ENCODE peak calls at places on chromosomes 4 and X, in ten cellular contexts. Z is sigmoid colon, R is HCT116, G is H9, J is PC-9, K is IMR-90, H is body of pancreas, F is A549, V is kidney, M is right cardiac atrium. X is an unnamed sample. For H3K9me3, the result is how much of the 10 kb centered on the place peaks cover.

GRCh38 chr4:54231419-54232150 is 2.5 kb downstream of the PDGFRA start:
- DNase-seq in Z (peak), R (no peak), G (peak), J (no peak), K (peak), H (peak), F (no peak), V (peak), M (peak), X (peak)

GRCh38 chr4:8664031-8664805 is 71.7 kb downstream of the CPZ start:
- DNase-seq in Z (peak), R (no peak), G (no peak), J (no peak), K (no peak), H (no peak), F (no peak), V (peak), M (no peak), X (no peak)

GRCh38 chrX:71493111-71493613 is 39.7 kb upstream of the OGT start:
- DNase-seq in Z (peak), R (no peak), G (no peak), J (no peak), K (no peak), H (peak), F (no peak), V (no peak), M (peak), X (peak)

GRCh38 chrX:77484045-77484444 is 36.9 kb downstream of the FGF16 start:
- DNase-seq in Z (no peak), R (no peak), G (no peak), J (no peak), K (no peak), H (no peak), F (no peak), V (no peak), M (no peak), X (no peak)

GRCh38 chr4:152462715-152463114 is 73.2 kb downstream of the FBXW7 start:
- DNase-seq in Z (no peak), R (no peak), G (no peak), J (no peak), K (peak), H (no peak), F (no peak), V (no peak), M (no peak), X (no peak)

GRCh38 chr4:155899891-155900290 is 3.6 kb upstream of the TDO2 start:
- DNase-seq in Z (no peak), R (no peak), G (no peak), J (no peak), K (no peak), H (no peak), F (no peak), V (no peak), M (no peak), X (no peak)

GRCh38 chrX:69396916-69397315 is 107.2 kb upstream of the NALF2 start:
- DNase-seq in Z (no peak), R (no peak), G (peak), J (no peak), K (no peak), H (no peak), F (no peak), V (no peak), M (no peak), X (no peak)

GRCh38 chr4:185535818-185536729 is 767 bp upstream of the PDLIM3 start:
- DNase-seq in Z (peak), R (no peak), G (no peak), J (no peak), K (no peak), H (peak), F (no peak), V (no peak), M (peak), X (peak)

GRCh38 chr4:10872833-10873517 is 188.4 kb upstream of the CLNK start:
- DNase-seq in Z (no peak), R (no peak), G (no peak), J (no peak), K (no peak), H (no peak), F (no peak), V (no peak), M (no peak), X (no peak)

GRCh38 chr4:6602289-6602688 is 27.3 kb downstream of the MAN2B2 start:
- DNase-seq in Z (no peak), R (no peak), G (no peak), J (no peak), K (no peak), H (no peak), F (no peak), V (no peak), M (no peak), X (no peak)

GRCh38 chrX:140664939-140665338 is 44.6 kb upstream of the LINC00632 start:
- DNase-seq in Z (no peak), R (no peak), G (no peak), J (no peak), K (peak), H (no peak), F (peak), V (no peak), M (no peak), X (no peak)

GRCh38 chr4:74117024-74117534 is 18.1 kb upstream of the CXCL2 start:
- DNase-seq in Z (peak), R (peak), G (no peak), J (peak), K (peak), H (peak), F (peak), V (no peak), M (peak), X (no peak)

GRCh38 chr4:30718021-30718888 is 1.9 kb upstream of the PCDH7 start:
- DNase-seq in Z (peak), R (no peak), G (peak), J (peak), K (peak), H (peak), F (peak), V (peak), M (peak), X (peak)

GRCh38 chrX:1207496-1208025 is 4.9 kb downstream of the CRLF2 start:
- DNase-seq in Z (peak), R (no peak), G (no peak), J (no peak), K (no peak), H (no peak), F (no peak), V (no peak), M (no peak), X (no peak)

GRCh38 chr4:15654556-15655222 is 468 bp downstream of the FBXL5 start:
- DNase-seq in Z (peak), R (no peak), G (peak), J (no peak), K (peak), H (peak), F (peak), V (peak), M (peak), X (peak)

GRCh38 chrX:139881572-139881971 is 51.3 kb downstream of the ATP11C start:
- DNase-seq in Z (no peak), R (no peak), G (no peak), J (no peak), K (peak), H (no peak), F (no peak), V (no peak), M (no peak), X (no peak)

GRCh38 chr4:184263910-184264732 is 46.4 kb upstream of the ENPP6 start:
- DNase-seq in Z (peak), R (peak), G (peak), J (peak), K (peak), H (peak), F (peak), V (peak), M (peak), X (peak)

GRCh38 chr4:54800831-54801530 is 143.2 kb downstream of the KIT start:
- DNase-seq in Z (no peak), R (no peak), G (no peak), J (no peak), K (no peak), H (no peak), F (no peak), V (no peak), M (no peak), X (no peak)

GRCh38 chr4:53781614-53782467 is 190.6 kb upstream of the LNX1 start:
- DNase-seq in Z (no peak), R (no peak), G (no peak), J (no peak), K (peak), H (no peak), F (peak), V (no peak), M (no peak), X (no peak)

GRCh38 chrX:105695451-105695850 is 126.9 kb upstream of the NRK start:
- DNase-seq in Z (no peak), R (no peak), G (no peak), J (peak), K (peak), H (no peak), F (no peak), V (no peak), M (no peak), X (no peak)

GRCh38 chr4:124943938-124944337 is 231.4 kb upstream of the ANKRD50 start:
- DNase-seq in Z (no peak), R (peak), G (no peak), J (no peak), K (no peak), H (no peak), F (no peak), V (no peak), M (no peak), X (no peak)

GRCh38 chr4:140300271-140300970 is 73.0 kb upstream of the SCOC start:
- DNase-seq in Z (no peak), R (peak), G (peak), J (peak), K (peak), H (no peak), F (peak), V (no peak), M (no peak), X (no peak)

GRCh38 chr4:55214172-55214571 is 88.8 kb upstream of the KDR start:
- DNase-seq in Z (no peak), R (no peak), G (no peak), J (no peak), K (no peak), H (no peak), F (no peak), V (no peak), M (no peak), X (no peak)

GRCh38 chr4:4677825-4678522 is 136.1 kb upstream of the STX18 start:
- DNase-seq in Z (no peak), R (peak), G (peak), J (no peak), K (peak), H (peak), F (no peak), V (no peak), M (no peak), X (no peak)

GRCh38 chrX:39491548-39492297 is 606.0 kb downstream of the BCOR start:
- DNase-seq in Z (no peak), R (no peak), G (no peak), J (no peak), K (no peak), H (no peak), F (no peak), V (no peak), M (no peak), X (no peak)

GRCh38 chr4:112130903-112131302 is 14.4 kb upstream of the FAM241A start:
- DNase-seq in Z (no peak), R (no peak), G (peak), J (no peak), K (no peak), H (no peak), F (no peak), V (no peak), M (peak), X (no peak)

GRCh38 chrX:30489323-30489722 is 88.2 kb downstream of the TASL start:
- DNase-seq in Z (no peak), R (peak), G (no peak), J (no peak), K (no peak), H (no peak), F (peak), V (no peak), M (no peak), X (no peak)

GRCh38 chrX:149531599-149531998 is 9.2 kb upstream of the EOLA1 start:
- DNase-seq in Z (no peak), R (no peak), G (no peak), J (no peak), K (no peak), H (no peak), F (no peak), V (no peak), M (no peak), X (no peak)

GRCh38 chr4:10102193-10102980 is 14.2 kb downstream of the WDR1 start:
- DNase-seq in Z (no peak), R (no peak), G (no peak), J (no peak), K (no peak), H (no peak), F (no peak), V (peak), M (no peak), X (no peak)

GRCh38 chrX:136608295-136608933 is 39.5 kb upstream of the CD40LG start:
- DNase-seq in Z (peak), R (peak), G (peak), J (no peak), K (no peak), H (peak), F (no peak), V (peak), M (peak), X (peak)

GRCh38 chrX:45208121-45208856 is 7.6 kb upstream of the DIPK2B start:
- DNase-seq in Z (no peak), R (no peak), G (no peak), J (no peak), K (no peak), H (no peak), F (no peak), V (no peak), M (no peak), X (no peak)

GRCh38 chr4:34964613-34965012 is 1279.7 kb downstream of the ARAP2 start:
- DNase-seq in Z (no peak), R (no peak), G (no peak), J (no peak), K (no peak), H (no peak), F (no peak), V (no peak), M (no peak), X (no peak)

GRCh38 chr4:88659061-88659889 is 38.4 kb downstream of the NAP1L5 start:
- DNase-seq in Z (peak), R (peak), G (peak), J (peak), K (peak), H (peak), F (peak), V (no peak), M (peak), X (no peak)

DNA sequence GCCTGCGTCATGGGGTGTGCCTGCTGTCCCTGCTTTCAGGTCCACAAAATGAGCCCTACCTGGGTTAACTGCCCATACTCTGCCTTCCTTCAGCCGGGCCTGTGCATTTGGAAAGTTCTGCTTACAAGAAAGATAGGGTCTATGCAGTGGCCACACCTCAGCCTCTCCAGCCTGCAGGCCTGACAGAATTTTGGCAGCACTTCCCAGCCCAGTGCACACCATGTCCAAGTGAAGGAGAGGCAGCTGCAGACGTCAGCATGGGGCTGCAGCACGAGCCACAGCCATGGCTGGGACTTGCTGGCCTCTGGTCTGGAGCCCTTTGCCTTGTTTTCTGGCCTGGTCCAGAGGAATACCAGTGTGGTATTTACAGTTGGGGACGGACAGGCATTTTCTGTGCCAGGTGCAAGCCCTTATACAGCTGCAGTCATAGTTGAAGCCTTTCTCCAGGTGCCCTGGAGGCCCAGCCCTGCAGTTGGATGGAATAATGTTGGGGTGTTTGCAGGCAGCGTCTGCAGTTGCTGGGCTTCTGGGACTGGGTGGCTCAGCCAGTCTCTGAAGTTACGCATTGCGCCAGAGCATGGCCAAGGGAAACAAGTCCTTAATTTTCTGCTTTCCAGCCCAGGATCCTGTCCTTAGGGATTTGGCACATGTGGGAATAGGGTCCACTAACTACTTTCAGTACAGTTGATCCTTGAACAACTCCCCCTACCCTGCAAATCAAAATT is 26.2 kb downstream of the JADE1 start:
- DNase-seq in Z (peak), R (no peak), G (no peak), J (no peak), K (no peak), H (peak), F (no peak), V (peak), M (peak), X (peak)
- H3K27ac ChIP-seq in Z (no peak), R (no peak), G (no peak), J (no peak), K (no peak), H (peak), F (no peak), V (no peak), M (peak), X (peak)

GRCh38 chrX:2442694-2443093 is 58.1 kb downstream of the DHRSX start:
- DNase-seq in Z (no peak), R (no peak), G (no peak), J (no peak), K (no peak), H (no peak), F (no peak), V (no peak), M (no peak), X (no peak)
- H3K9me3 ChIP-seq in Z (under half), R (under half), G (under half), J (under half), K (under half), H (under half), F (under half), V (under half), M (under half), X (under half)

GRCh38 chr4:118975487-118976192 is 87.0 kb downstream of the SYNPO2 start:
- DNase-seq in Z (no peak), R (no peak), G (no peak), J (no peak), K (no peak), H (no peak), F (no peak), V (no peak), M (no peak), X (no peak)

GRCh38 chr4:118973295-118973694 is 84.6 kb downstream of the SYNPO2 start:
- DNase-seq in Z (no peak), R (no peak), G (no peak), J (no peak), K (no peak), H (no peak), F (no peak), V (no peak), M (no peak), X (no peak)

GRCh38 chr4:118972167-118972566 is 83.5 kb downstream of the SYNPO2 start:
- DNase-seq in Z (no peak), R (no peak), G (no peak), J (no peak), K (no peak), H (no peak), F (no peak), V (no peak), M (no peak), X (no peak)

GRCh38 chr4:118979712-118980111 is 91.1 kb downstream of the SYNPO2 start:
- DNase-seq in Z (no peak), R (no peak), G (no peak), J (no peak), K (no peak), H (no peak), F (no peak), V (no peak), M (no peak), X (no peak)

GRCh38 chr4:118974758-118975157 is 86.1 kb downstream of the SYNPO2 start:
- DNase-seq in Z (no peak), R (no peak), G (no peak), J (no peak), K (peak), H (no peak), F (no peak), V (no peak), M (no peak), X (no peak)
- H3K27ac ChIP-seq in Z (peak), R (no peak), G (no peak), J (no peak), K (no peak), H (no peak), F (no peak), V (no peak), M (no peak), X (no peak)

GRCh38 chr4:14644568-14645282 is 357.6 kb upstream of the CPEB2 start:
- DNase-seq in Z (no peak), R (no peak), G (no peak), J (no peak), K (no peak), H (peak), F (no peak), V (no peak), M (no peak), X (no peak)
- H3K9me3 ChIP-seq in Z (under half), R (under half), G (under half), J (under half), K (under half), H (under half), F (under half), V (under half), M (under half), X (under half)

DNA sequence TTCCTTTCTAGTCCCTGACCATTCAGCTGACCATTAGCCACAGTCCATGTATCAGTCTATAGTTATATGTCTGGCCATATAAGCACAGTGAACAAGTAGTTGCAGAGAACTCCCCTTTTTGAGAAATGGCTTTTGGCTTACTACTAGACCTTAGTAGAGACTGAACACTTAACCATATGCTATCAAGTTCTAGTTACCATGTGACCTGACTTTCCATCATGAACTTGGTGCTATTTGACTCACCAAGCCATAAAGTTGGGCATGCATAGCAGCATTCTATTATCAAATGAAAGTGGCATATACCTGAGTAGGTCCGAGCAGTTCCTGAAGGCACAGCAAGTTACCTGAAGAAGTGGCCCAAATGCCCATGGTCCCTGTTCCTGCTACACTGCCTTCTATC is 74.5 kb upstream of the IL2 start:
- DNase-seq in Z (no peak), R (no peak), G (no peak), J (no peak), K (no peak), H (no peak), F (no peak), V (no peak), M (no peak), X (no peak)
- H3K27ac ChIP-seq in Z (no peak), R (no peak), G (no peak), J (no peak), K (no peak), H (no peak), F (no peak), V (no peak), M (no peak), X (no peak)

GRCh38 chr4:176995-177394 is 52.7 kb downstream of the ZNF718 start:
- DNase-seq in Z (no peak), R (no peak), G (no peak), J (no peak), K (no peak), H (no peak), F (no peak), V (no peak), M (no peak), X (no peak)
- H3K9me3 ChIP-seq in Z (half or more), R (under half), G (under half), J (under half), K (under half), H (under half), F (under half), V (under half), M (under half), X (under half)

X was measured in ovary.